ENCODE peak calls at places on chromosomes 11 and 22, in four cellular contexts. G, P, I and Y are unnamed samples.

GRCh38 chr22:40856513-40857308 is at the start of the genes ST13 and XPNPEP3:
- DNase-seq in I (peak; percentile 92), P (peak; percentile 89), G (peak; percentile 66), Y (peak; percentile 96)

GRCh38 chr11:78715639-78716311 is 141.1 kb upstream of the NARS2 start:
- DNase-seq in P (peak; percentile 45), G (peak; percentile 89), I (peak; percentile 73), Y (peak; percentile 84)

GRCh38 chr11:59186130-59186594 is 14.2 kb downstream of the DTX4 start:
- DNase-seq in G (no peak), I (peak; percentile 57), P (no peak), Y (peak; percentile 67)

GRCh38 chr11:16404781-16405180 is 48.4 kb upstream of the SOX6 start:
- DNase-seq in G (no peak), I (no peak), P (no peak), Y (no peak)

GRCh38 chr11:99370557-99371200 is 349.9 kb downstream of the CNTN5 start:
- DNase-seq in P (peak; percentile 43), G (peak; percentile 19), I (no peak), Y (no peak)

GRCh38 chr11:26572770-26573402 is 823 bp upstream of the MUC15 start:
- DNase-seq in G (no peak), I (no peak), P (no peak), Y (no peak)

GRCh38 chr11:76102772-76103171 is 103.5 kb downstream of the WNT11 start:
- DNase-seq in G (no peak), I (no peak), P (no peak), Y (no peak)

GRCh38 chr11:111530091-111530490 is 10.4 kb upstream of the LAYN start:
- DNase-seq in G (no peak), P (no peak), I (no peak), Y (no peak)

GRCh38 chr22:25582946-25583345 is 18.5 kb downstream of the GRK3 start:
- DNase-seq in I (no peak), G (no peak), P (peak; percentile 4), Y (peak; percentile 35)

GRCh38 chr11:84924290-84924689 is 702.9 kb downstream of the DLG2 start:
- DNase-seq in P (no peak), G (no peak), I (no peak), Y (no peak)

GRCh38 chr22:49847751-49848689 is 5.6 kb upstream of the ZBED4 start:
- DNase-seq in P (no peak), I (no peak), G (no peak), Y (peak; percentile 83)

GRCh38 chr11:128734439-128735224 is 40.8 kb downstream of the FLI1 start:
- DNase-seq in G (no peak), P (no peak), I (no peak), Y (no peak)

GRCh38 chr11:77821349-77821851 is 456 bp downstream of the AAMDC start:
- DNase-seq in I (no peak), P (no peak), G (no peak), Y (peak; percentile 65)

GRCh38 chr11:27317751-27318150 is 45.3 kb downstream of the CCDC34 start:
- DNase-seq in I (peak; percentile 15), G (no peak), P (no peak), Y (peak; percentile 60)

GRCh38 chr11:67468056-67468455 is 995 bp downstream of the TMEM134 start:
- DNase-seq in G (no peak), P (no peak), I (no peak), Y (peak; percentile 87)

GRCh38 chr11:58775066-58775708 is 43.4 kb upstream of the GLYAT start:
- DNase-seq in G (no peak), I (no peak), P (no peak), Y (no peak)

GRCh38 chr22:29187831-29188230 is 17.9 kb upstream of the EMID1 start:
- DNase-seq in P (no peak), I (no peak), G (no peak), Y (no peak)

GRCh38 chr22:24325105-24325757 is 54.6 kb downstream of the SPECC1L start:
- DNase-seq in P (peak; percentile 70), I (no peak), G (peak; percentile 59), Y (peak; percentile 95)

GRCh38 chr22:29093980-29094379 is 21.1 kb downstream of the KREMEN1 start:
- DNase-seq in G (no peak), P (no peak), I (no peak), Y (peak; percentile 85)

GRCh38 chr22:41825376-41825775 is 7.5 kb upstream of the SREBF2 start:
- DNase-seq in G (no peak), P (no peak), I (no peak), Y (peak; percentile 88)

GRCh38 chr11:57299150-57299737 is 25.5 kb downstream of the TNKS1BP1 start:
- DNase-seq in I (no peak), G (no peak), P (no peak), Y (peak; percentile 26)

GRCh38 chr11:64766881-64767280 is 7.1 kb upstream of the PYGM start:
- DNase-seq in P (no peak), G (no peak), I (no peak), Y (peak; percentile 55)

GRCh38 chr11:98564881-98565280 is 455.9 kb upstream of the CNTN5 start:
- DNase-seq in P (no peak), I (no peak), G (no peak), Y (no peak)

GRCh38 chr11:10305964-10306918 is 1.4 kb downstream of the ADM start:
- DNase-seq in G (no peak), P (no peak), I (no peak), Y (no peak)

GRCh38 chr11:134055029-134055428 is 13.8 kb upstream of the JAM3 start:
- DNase-seq in G (no peak), I (no peak), P (no peak), Y (no peak)

GRCh38 chr11:69899957-69900821 is 81.0 kb upstream of the FGF3 start:
- DNase-seq in P (no peak), G (no peak), I (no peak), Y (peak; percentile 86)

GRCh38 chr11:119318240-119319135 is 1.6 kb upstream of the MCAM start:
- DNase-seq in I (no peak), G (peak; percentile 58), P (no peak), Y (peak; percentile 99)

GRCh38 chr22:46931881-46932280 is 169.4 kb downstream of the TBC1D22A start:
- DNase-seq in P (no peak), G (no peak), I (no peak), Y (no peak)

GRCh38 chr22:45878051-45878764 is 98.8 kb downstream of the WNT7B start:
- DNase-seq in G (no peak), P (no peak), I (no peak), Y (peak; percentile 65)

GRCh38 chr11:76243648-76244285 is 37.5 kb upstream of the WNT11 start:
- DNase-seq in P (no peak), I (no peak), G (no peak), Y (no peak)

GRCh38 chr11:70312401-70313357 is 42.2 kb downstream of the PPFIA1 start:
- DNase-seq in G (no peak), P (no peak), I (no peak), Y (no peak)

GRCh38 chr11:14269956-14270355 is 89.0 kb downstream of the RRAS2 start:
- DNase-seq in G (no peak), I (no peak), P (no peak), Y (no peak)

GRCh38 chr11:58034471-58034870 is 3.7 kb downstream of the OR6Q1 start:
- DNase-seq in I (no peak), P (no peak), G (no peak), Y (no peak)

GRCh38 chr11:123061403-123062157 is at the start of gene HSPA8:
- DNase-seq in I (no peak), P (no peak), G (no peak), Y (no peak)

GRCh38 chr11:107752508-107752907 is 40.7 kb upstream of the SLN start:
- DNase-seq in P (no peak), I (no peak), G (no peak), Y (no peak)

GRCh38 chr22:26447594-26448329 is 18.7 kb downstream of the ASPHD2 start:
- DNase-seq in I (no peak), P (no peak), G (no peak), Y (no peak)

DNA sequence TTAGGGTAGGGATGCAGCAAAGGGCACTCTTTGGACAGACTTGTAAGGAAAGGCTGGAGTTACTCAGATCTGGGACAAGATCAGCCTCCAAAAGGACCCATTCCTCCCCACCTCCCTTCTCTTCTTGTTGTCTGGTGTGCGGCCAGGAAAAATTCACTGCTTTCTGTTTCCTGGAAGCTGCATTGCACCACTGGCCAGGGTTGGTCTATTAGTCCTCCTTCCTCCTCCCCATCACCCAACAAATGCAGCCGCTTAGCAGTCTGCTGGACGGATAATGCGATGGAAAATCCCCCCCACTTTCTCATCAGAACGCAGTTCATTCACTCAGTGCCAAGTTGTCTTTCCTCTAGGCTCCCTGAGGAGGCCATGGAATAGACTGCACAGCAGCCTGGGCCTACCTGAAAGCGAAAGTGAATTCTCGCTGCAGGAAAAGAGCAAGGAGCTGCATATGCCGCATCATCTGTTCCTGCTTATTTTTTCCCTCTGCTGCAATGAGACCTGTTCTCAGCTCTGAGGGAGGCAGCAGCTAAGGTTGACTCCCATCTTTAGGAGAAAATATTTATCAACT is 513.5 kb downstream of the METTL15 start:
- DNase-seq in I (no peak), G (no peak), P (no peak), Y (peak; percentile 54)
- H3K4me3 ChIP-seq in I (no peak overlapping the region), G (no peak overlapping the region), P (peak overlapping the region; percentile 28), Y (peak overlapping the region; percentile 59)

DNA sequence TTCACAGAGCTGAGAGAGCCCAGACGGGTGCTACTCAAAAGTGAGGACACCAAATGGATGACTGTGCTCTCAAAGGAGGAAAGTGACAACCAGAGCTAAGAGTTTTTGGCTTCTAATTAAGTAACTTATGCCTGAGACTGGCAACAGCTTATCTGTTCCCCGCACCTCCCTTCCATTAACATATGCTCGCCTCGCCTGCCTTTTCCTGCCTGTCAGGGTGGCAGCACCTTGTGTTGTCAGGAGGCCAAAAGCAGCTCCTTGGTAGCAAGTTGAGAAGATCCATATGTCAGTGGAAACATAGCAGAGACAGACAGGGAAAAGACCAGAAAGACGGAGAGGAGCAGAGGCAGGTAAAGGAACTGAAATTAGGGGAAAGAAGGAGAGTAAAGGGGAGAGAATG is 574.0 kb upstream of the KIRREL3 start:
- DNase-seq in G (no peak), P (no peak), I (no peak), Y (no peak)
- H3K4me3 ChIP-seq in G (no peak overlapping the region), P (no peak overlapping the region), I (no peak overlapping the region), Y (no peak overlapping the region)

DNA sequence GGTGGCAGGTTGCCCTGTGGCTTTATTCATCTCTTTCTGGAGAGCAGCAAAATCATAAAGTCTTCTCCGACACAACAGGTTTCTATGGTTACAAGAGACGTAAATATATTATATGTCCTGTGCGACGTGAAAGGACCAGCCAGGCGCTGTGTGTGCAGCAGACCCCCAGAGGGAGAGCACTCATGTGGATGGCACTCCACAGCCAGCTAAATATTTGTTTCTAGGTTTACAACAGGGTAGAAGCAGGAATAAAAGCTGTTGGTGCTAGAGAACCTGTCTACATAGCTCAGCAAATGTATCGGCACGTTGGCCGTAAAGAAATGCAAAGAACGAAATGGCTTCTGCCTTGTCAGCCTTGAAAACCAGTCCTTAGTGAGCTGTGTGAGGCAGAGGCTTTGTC is 133.8 kb upstream of the PITPNB start:
- DNase-seq in P (no peak), I (no peak), G (no peak), Y (no peak)
- H3K4me3 ChIP-seq in P (no peak overlapping the region), I (no peak overlapping the region), G (no peak overlapping the region), Y (no peak overlapping the region)

DNA sequence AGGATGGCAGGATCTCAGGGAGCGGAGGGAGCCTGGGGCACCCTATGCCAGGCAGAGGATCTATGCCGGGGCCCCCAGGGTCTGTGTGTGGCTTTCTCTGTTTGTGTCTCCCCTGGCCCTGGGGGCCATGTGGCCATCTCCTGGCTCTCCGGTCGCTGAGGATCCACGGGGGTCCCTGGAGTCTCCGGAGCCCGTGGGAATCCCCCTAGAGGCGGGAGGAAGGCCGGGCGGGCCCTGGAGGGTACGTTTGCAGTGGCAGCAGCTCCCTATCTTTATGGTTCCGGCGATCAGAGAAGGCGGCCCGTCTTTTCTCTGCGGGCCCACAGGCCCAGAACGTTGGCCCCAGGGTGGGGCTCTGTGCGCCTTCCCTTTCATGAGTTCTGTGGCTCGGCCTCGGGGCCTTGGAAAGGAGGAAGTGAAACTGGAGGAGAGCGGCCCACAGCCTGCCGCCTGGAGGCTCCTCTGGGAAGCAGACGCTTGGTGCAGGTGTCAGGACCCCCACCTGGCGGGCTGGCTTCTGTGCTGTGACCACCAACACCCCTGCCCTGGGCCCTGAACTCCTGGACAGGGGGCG is 82.1 kb downstream of the KCNQ1 start:
- DNase-seq in G (no peak), I (no peak), P (no peak), Y (peak; percentile 75)
- H3K4me3 ChIP-seq in G (no peak overlapping the region), I (no peak overlapping the region), P (no peak overlapping the region), Y (no peak overlapping the region)